ENCODE peak calls at places on chromosome 22, in four cellular contexts. L, K, Q and M are unnamed samples.

GRCh38 chr22:40764743-40765441 is 54.3 kb downstream of the SLC25A17 start:
- DNase-seq in L (peak), K (no peak), Q (no peak), M (no peak)

GRCh38 chr22:23878219-23878618 is 16.0 kb upstream of the MIF start:
- DNase-seq in L (no peak), K (no peak), Q (no peak), M (no peak)

GRCh38 chr22:17968126-17968525 is 56.2 kb downstream of the MICAL3 start:
- DNase-seq in L (no peak), K (no peak), Q (no peak), M (no peak)

GRCh38 chr22:49997221-49997599 is 15.4 kb downstream of the IL17REL start:
- DNase-seq in L (no peak), K (no peak), Q (no peak), M (no peak)

GRCh38 chr22:40324468-40325305 is 21.6 kb upstream of the ADSL start:
- DNase-seq in L (no peak), K (no peak), Q (no peak), M (peak)

GRCh38 chr22:48867891-48868290 is 959.8 kb downstream of the BRD1 start:
- DNase-seq in L (no peak), K (no peak), Q (no peak), M (no peak)

GRCh38 chr22:22414266-22414665 is 94.3 kb downstream of the ZNF280B start:
- DNase-seq in L (no peak), K (no peak), Q (no peak), M (no peak)

GRCh38 chr22:31247726-31248125 is 35.6 kb downstream of the LIMK2 start:
- DNase-seq in L (no peak), K (no peak), Q (no peak), M (no peak)

GRCh38 chr22:23598805-23599518 is 18.9 kb upstream of the IGLL1 start:
- DNase-seq in L (no peak), K (no peak), Q (no peak), M (no peak)

GRCh38 chr22:49202226-49202625 is 625.4 kb downstream of the BRD1 start:
- DNase-seq in L (no peak), K (no peak), Q (no peak), M (no peak)

GRCh38 chr22:45202333-45203149 is 38.2 kb downstream of the KIAA0930 start:
- DNase-seq in L (no peak), K (no peak), Q (no peak), M (no peak)

GRCh38 chr22:34105461-34106062 is 185.3 kb upstream of the LARGE1 start:
- DNase-seq in L (no peak), K (peak), Q (peak), M (no peak)

GRCh38 chr22:17587631-17588030 is 24.3 kb downstream of the SLC25A18 start:
- DNase-seq in L (no peak), K (no peak), Q (no peak), M (no peak)

GRCh38 chr22:50225200-50225969 is 19.4 kb downstream of the TUBGCP6 start:
- DNase-seq in L (no peak), K (no peak), Q (no peak), M (no peak)

GRCh38 chr22:49936973-49937757 is 18.7 kb downstream of the CRELD2 start:
- DNase-seq in L (no peak), K (no peak), Q (no peak), M (no peak)

GRCh38 chr22:22800716-22801115 is 86.9 kb upstream of the IGLL5 start:
- DNase-seq in L (no peak), K (peak), Q (no peak), M (no peak)

GRCh38 chr22:49042877-49043859 is 784.5 kb downstream of the BRD1 start:
- DNase-seq in L (no peak), K (no peak), Q (no peak), M (no peak)

GRCh38 chr22:42114721-42115120 is 15.9 kb downstream of the CYP2D6 start:
- DNase-seq in L (peak), K (no peak), Q (no peak), M (no peak)

GRCh38 chr22:31925056-31925455 is 19.3 kb upstream of the YWHAH start:
- DNase-seq in L (no peak), K (no peak), Q (no peak), M (no peak)

GRCh38 chr22:46007848-46008261 is 30.9 kb upstream of the WNT7B start:
- DNase-seq in L (peak), K (peak), Q (no peak), M (no peak)

GRCh38 chr22:43168416-43169309 is 17.3 kb downstream of the TSPO start:
- DNase-seq in L (peak), K (no peak), Q (no peak), M (no peak)

GRCh38 chr22:43053176-43053575 is 36.0 kb downstream of the TTLL1 start:
- DNase-seq in L (no peak), K (no peak), Q (no peak), M (no peak)

GRCh38 chr22:45426387-45426786 is 12.9 kb downstream of the RIBC2 start:
- DNase-seq in L (no peak), K (no peak), Q (no peak), M (no peak)

GRCh38 chr22:41620646-41621098 is at the start of gene DESI1:
- DNase-seq in L (no peak), K (no peak), Q (no peak), M (no peak)

GRCh38 chr22:45007247-45007945 is 2.4 kb downstream of the PHF21B start:
- DNase-seq in L (peak), K (peak), Q (no peak), M (no peak)

GRCh38 chr22:46902998-46903916 is 140.8 kb downstream of the TBC1D22A start:
- DNase-seq in L (no peak), K (no peak), Q (no peak), M (no peak)

GRCh38 chr22:47561766-47562165 is 799.3 kb downstream of the TBC1D22A start:
- DNase-seq in L (no peak), K (no peak), Q (no peak), M (no peak)

DNA sequence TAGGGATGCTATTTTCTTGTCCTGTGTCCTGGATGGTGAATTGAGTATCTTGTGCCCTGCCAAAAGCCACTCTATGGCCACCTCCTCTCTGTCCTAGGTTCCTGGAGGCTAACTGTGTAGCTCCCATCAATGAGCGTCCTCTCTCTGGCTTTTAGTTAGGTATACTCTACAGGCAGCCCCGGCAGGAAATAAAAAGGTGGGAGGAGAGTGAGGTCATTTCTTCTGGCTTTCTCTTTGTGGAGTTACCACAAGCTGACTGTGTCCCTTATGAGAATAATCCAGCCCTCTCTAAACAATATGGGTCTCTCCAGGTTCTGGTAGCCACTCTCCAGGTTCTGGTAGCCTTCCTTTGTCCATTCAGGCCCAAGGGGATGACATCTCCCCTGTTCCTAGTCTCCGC is 11.7 kb upstream of the ASPHD2 start:
- DNase-seq in L (no peak), K (no peak), Q (no peak), M (no peak)
- H3K4me3 ChIP-seq in L (no peak), K (no peak), Q (no peak), M (no peak)

GRCh38 chr22:20153945-20154344 is 3.1 kb upstream of the CCDC188 start:
- DNase-seq in L (peak), K (no peak), Q (no peak), M (no peak)

GRCh38 chr22:20155330-20156041 is 4.6 kb upstream of the CCDC188 start:
- DNase-seq in L (peak), K (peak), Q (no peak), M (no peak)

GRCh38 chr22:20156042-20156389 is 5.2 kb upstream of the CCDC188 start:
- DNase-seq in L (no peak), K (no peak), Q (no peak), M (no peak)

GRCh38 chr22:20156611-20157415 is 6.0 kb upstream of the CCDC188 start:
- DNase-seq in L (peak), K (peak), Q (peak), M (peak)

GRCh38 chr22:20154602-20155183 is 3.8 kb upstream of the CCDC188 start:
- DNase-seq in L (no peak), K (no peak), Q (no peak), M (no peak)
- H3K4me3 ChIP-seq in L (no peak), K (no peak), Q (no peak), M (no peak)

GRCh38 chr22:29904020-29904419 is 21.0 kb downstream of the MTMR3 start:
- DNase-seq in L (no peak), K (no peak), Q (no peak), M (no peak)

GRCh38 chr22:29912141-29912540 is 29.2 kb downstream of the MTMR3 start:
- DNase-seq in L (no peak), K (no peak), Q (no peak), M (no peak)

GRCh38 chr22:29912605-29913398 is 29.8 kb downstream of the MTMR3 start:
- DNase-seq in L (peak), K (no peak), Q (no peak), M (no peak)

GRCh38 chr22:29903371-29903770 is 20.4 kb downstream of the MTMR3 start:
- DNase-seq in L (no peak), K (no peak), Q (no peak), M (no peak)

GRCh38 chr22:29907753-29908515 is 25.0 kb downstream of the MTMR3 start:
- DNase-seq in L (peak), K (peak), Q (peak), M (no peak)
- H3K4me3 ChIP-seq in L (no peak), K (peak), Q (no peak), M (no peak)

DNA sequence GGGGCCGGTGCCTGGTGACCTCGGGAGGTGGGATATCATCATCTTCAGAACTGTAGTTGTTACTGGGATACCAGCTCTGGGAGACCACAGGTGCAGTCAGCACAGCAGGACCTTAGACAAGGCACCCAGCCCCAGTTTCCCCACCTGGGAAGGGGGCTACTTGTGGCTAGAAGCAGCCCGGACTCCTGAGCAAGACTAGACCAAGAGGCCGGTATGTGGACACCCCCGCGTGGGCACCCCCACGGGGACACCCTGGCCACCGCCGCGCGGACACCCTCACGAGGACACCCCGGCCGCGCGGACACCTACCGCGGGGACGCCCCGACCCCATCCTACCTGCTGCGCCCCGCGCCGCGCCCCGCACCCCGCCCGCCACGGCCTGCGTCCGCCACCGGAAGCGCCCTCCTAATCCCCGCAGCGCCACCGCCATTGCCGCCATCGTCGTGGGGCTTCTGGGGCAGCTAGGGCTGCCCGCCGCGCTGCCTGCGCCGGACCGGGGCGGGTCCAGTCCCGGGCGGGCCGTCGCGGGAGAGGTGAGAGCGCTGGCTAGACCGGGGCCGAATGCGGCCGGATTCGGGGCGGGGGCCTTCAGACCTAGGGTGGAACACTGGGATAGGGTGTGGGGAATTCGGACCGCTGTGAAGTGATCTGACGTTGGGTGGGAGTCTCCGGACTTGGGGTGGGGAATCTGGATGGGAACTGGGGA is at the start of the genes COMT and TXNRD2:
- DNase-seq in L (peak), K (peak), Q (peak), M (peak)
- H3K4me3 ChIP-seq in L (peak), K (peak), Q (peak), M (peak)

GRCh38 chr22:38866024-38866398 is 6.0 kb downstream of the CBX6 start:
- DNase-seq in L (no peak), K (no peak), Q (no peak), M (no peak)
- H3K4me3 ChIP-seq in L (no peak), K (no peak), Q (no peak), M (no peak)

DNA sequence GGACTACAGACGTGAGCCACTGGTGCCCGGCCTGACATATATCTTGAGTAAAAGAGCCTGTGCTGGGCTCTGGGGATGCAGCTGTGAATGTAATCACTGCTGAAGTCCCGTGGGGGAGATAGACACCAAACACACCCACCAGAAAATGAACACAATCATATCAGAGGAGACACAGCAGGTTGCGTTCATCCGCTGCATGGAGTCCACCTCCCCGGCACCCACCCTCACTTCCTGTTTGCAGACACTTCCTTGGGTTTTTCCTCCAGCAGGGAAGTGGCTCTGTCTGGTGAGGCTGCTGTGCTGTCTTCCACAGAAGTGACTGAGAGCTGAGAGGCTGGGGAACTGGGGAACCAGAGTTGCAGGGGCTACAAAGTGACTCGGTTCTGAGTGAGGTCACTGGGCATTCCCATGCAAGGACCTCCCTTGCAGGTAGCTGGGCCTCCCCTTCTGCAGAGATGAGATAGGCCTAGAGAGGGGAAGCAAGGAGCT is 7.2 kb downstream of the MICALL1 start:
- DNase-seq in L (no peak), K (no peak), Q (no peak), M (no peak)
- H3K4me3 ChIP-seq in L (no peak), K (no peak), Q (no peak), M (no peak)